ENCODE peak calls at places on chromosomes 3 and 15, in four cellular contexts. E, B, A and Y are unnamed samples.

GRCh38 chr3:71503525-71504249 is 79.8 kb downstream of the FOXP1 start:
- DNase-seq in E (peak; percentile 77), B (peak; percentile 83), A (no peak), Y (no peak)

GRCh38 chr3:125367403-125368230 is 7.5 kb downstream of the ZNF148 start:
- DNase-seq in E (no peak), B (peak; percentile 45), A (no peak), Y (no peak)

GRCh38 chr3:33062814-33063346 is 34.1 kb downstream of the GLB1 start:
- DNase-seq in E (no peak), B (no peak), A (no peak), Y (no peak)

GRCh38 chr15:42203891-42204290 is 4.2 kb downstream of the VPS39 start:
- DNase-seq in E (peak; percentile 81), B (no peak), A (no peak), Y (no peak)

GRCh38 chr3:79019137-79019923 is 748.5 kb downstream of the ROBO1 start:
- DNase-seq in E (peak; percentile 88), B (peak; percentile 93), A (peak; percentile 90), Y (peak; percentile 57)

GRCh38 chr3:57889807-57890206 is 118.4 kb upstream of the FLNB start:
- DNase-seq in E (no peak), B (peak; percentile 18), A (no peak), Y (no peak)

GRCh38 chr15:63030101-63030528 is 12.4 kb upstream of the TPM1 start:
- DNase-seq in E (no peak), B (peak; percentile 63), A (no peak), Y (no peak)

GRCh38 chr15:27459836-27460235 is 488.9 kb downstream of the GABRG3 start:
- DNase-seq in E (no peak), B (no peak), A (no peak), Y (no peak)

GRCh38 chr3:60536420-60536819 is 714.8 kb downstream of the FHIT start:
- DNase-seq in E (no peak), B (no peak), A (no peak), Y (no peak)

GRCh38 chr15:78914027-78914764 is 30.6 kb downstream of the CTSH start:
- DNase-seq in E (no peak), B (no peak), A (peak; percentile 21), Y (no peak)

GRCh38 chr3:158640646-158641045 is 3.7 kb upstream of the GFM1 start:
- DNase-seq in E (no peak), B (no peak), A (no peak), Y (no peak)

GRCh38 chr15:90905306-90906180 is 2.4 kb downstream of the MAN2A2 start:
- DNase-seq in E (no peak), B (no peak), A (no peak), Y (no peak)

GRCh38 chr3:57292895-57293526 is 526 bp upstream of the ASB14 start:
- DNase-seq in E (no peak), B (no peak), A (no peak), Y (no peak)

GRCh38 chr3:147049901-147050300 is 356.4 kb downstream of the ZIC4 start:
- DNase-seq in E (no peak), B (no peak), A (no peak), Y (no peak)

GRCh38 chr3:33047842-33048834 is 48.8 kb downstream of the GLB1 start:
- DNase-seq in E (no peak), B (no peak), A (no peak), Y (peak; percentile 84)

GRCh38 chr15:78997981-78998499 is 53.2 kb upstream of the CTSH start:
- DNase-seq in E (no peak), B (no peak), A (no peak), Y (no peak)

GRCh38 chr3:31193871-31194270 is 299.4 kb upstream of the GADL1 start:
- DNase-seq in E (no peak), B (peak; percentile 16), A (no peak), Y (no peak)

GRCh38 chr3:46656778-46657556 is 36.5 kb downstream of the ALS2CL start:
- DNase-seq in E (peak; percentile 55), B (no peak), A (no peak), Y (no peak)

GRCh38 chr3:11903447-11903846 is 56.8 kb upstream of the TAMM41 start:
- DNase-seq in E (no peak), B (no peak), A (no peak), Y (no peak)

GRCh38 chr15:82146990-82147461 is 101.2 kb upstream of the MEX3B start:
- DNase-seq in E (peak; percentile 74), B (peak; percentile 90), A (no peak), Y (no peak)

GRCh38 chr3:151976211-151977050 is 103.0 kb downstream of the SUCNR1 start:
- DNase-seq in E (peak; percentile 98), B (peak; percentile 96), A (no peak), Y (no peak)

DNA sequence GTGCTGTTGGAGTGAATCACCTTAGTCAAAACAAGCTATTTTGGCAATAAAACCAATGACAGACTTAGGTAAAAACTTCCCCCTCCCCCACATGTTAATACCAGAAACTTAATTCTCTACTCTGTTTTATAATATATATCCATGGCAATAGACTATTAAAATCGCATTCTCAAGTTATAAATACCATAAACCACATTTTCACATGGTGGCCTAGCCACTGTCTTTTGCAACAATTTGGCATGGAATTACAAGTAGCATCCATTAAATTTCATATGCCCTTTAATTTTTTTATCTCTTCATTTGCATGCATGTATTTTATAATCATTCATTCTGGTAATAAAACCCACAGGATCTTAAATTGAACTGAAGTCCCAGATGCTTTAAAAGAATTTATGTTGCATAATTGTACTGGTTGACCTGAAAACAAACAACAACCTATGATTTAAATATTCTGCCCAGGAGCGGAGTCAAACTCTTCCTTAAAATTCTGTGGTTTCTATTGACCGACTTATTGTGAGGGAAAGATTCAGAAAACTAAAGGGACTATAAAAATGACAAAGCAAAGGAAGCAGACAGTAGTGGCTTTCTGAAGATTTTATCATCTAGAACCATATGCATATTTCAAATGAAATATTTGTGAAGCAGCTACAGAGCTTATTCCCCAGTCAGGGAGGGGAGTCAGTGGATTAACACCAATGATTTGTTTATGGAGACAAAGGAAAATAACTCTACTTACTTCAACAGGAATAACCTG is 229.0 kb upstream of the TBL1XR1 start:
- DNase-seq in E (peak; percentile 19), B (no peak), A (no peak), Y (no peak)
- H3K4me3 ChIP-seq in E (no peak overlapping the region), B (no peak overlapping the region), A (no peak overlapping the region), Y (no peak overlapping the region)

DNA sequence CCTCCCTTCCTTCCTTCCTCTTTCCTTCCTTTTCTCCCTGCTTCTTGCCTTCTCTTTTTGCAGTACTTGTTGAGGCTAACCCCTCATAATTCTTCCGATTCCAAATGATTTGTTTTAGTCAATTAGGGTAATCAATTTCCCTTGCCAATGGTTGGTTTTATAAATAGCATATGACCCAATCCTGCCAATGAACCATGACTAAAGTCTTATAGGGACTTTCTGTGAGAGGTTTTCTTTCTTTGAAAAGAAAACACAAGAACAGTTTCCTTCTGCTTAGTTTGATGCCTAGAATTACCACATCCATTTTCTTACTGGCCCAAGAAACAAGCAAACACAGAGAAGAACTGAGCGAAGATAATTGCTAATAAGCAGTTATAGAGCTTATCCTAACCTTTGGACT is 292.4 kb upstream of the SATB1 start:
- DNase-seq in E (no peak), B (no peak), A (no peak), Y (no peak)
- H3K27ac ChIP-seq in E (no peak overlapping the region), B (no peak overlapping the region), A (no peak overlapping the region), Y (no peak overlapping the region)

GRCh38 chr15:40368701-40369473 is 10.9 kb downstream of the DISP2 start:
- DNase-seq in E (no peak), B (no peak), A (no peak), Y (no peak)

GRCh38 chr15:40365624-40366023 is 7.6 kb downstream of the DISP2 start:
- DNase-seq in E (no peak), B (no peak), A (no peak), Y (no peak)

GRCh38 chr15:40367673-40368611 is 9.9 kb downstream of the DISP2 start:
- DNase-seq in E (peak; percentile 88), B (peak; percentile 87), A (peak; percentile 96), Y (peak; percentile 87)

GRCh38 chr15:40366204-40367037 is 8.4 kb downstream of the DISP2 start:
- DNase-seq in E (no peak), B (no peak), A (no peak), Y (no peak)

DNA sequence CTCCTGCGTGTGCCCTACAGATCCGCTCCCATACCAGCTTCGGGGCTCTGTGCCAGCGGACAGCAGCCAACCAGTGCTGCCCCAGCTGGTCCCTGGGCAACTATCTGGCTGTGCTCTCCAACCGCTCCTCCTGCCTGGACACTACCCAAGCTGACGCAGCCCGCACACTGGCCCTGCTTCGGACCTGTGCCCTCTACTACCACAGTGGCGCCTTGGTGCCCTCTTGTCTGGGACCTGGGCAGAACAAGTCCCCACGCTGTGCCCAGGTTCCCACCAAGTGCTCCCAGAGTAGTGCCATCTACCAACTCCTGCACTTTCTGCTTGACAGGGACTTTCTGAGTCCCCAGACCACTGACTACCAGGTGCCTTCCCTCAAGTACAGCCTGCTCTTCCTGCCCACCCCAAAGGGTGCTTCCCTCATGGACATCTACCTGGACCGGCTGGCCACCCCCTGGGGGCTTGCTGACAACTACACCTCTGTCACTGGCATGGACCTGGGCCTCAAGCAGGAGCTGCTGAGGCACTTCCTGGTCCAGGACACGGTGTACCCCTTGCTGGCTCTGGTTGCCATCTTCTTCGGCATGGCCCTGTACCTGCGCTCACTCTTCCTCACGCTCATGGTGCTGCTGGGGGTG is 9.1 kb downstream of the DISP2 start:
- DNase-seq in E (no peak), B (no peak), A (no peak), Y (no peak)
- H3K4me3 ChIP-seq in E (peak overlapping the region; percentile 37), B (no peak overlapping the region), A (no peak overlapping the region), Y (peak overlapping the region; percentile 66)

GRCh38 chr3:123723527-123724168 is 138.8 kb upstream of the HACD2 start:
- DNase-seq in E (peak; percentile 96), B (peak; percentile 80), A (peak; percentile 88), Y (peak; percentile 28)

GRCh38 chr3:123719785-123720531 is 135.1 kb upstream of the HACD2 start:
- DNase-seq in E (no peak), B (no peak), A (no peak), Y (no peak)

GRCh38 chr3:123722021-123722420 is 137.2 kb upstream of the HACD2 start:
- DNase-seq in E (no peak), B (no peak), A (no peak), Y (no peak)

GRCh38 chr3:123724306-123724705 is 139.5 kb upstream of the HACD2 start:
- DNase-seq in E (peak; percentile 35), B (peak; percentile 52), A (peak; percentile 34), Y (no peak)

GRCh38 chr3:123720638-123721037 is 135.8 kb upstream of the HACD2 start:
- DNase-seq in E (no peak), B (no peak), A (no peak), Y (no peak)
- H3K27ac ChIP-seq in E (no peak overlapping the region), B (peak overlapping the region; percentile 13), A (no peak overlapping the region), Y (no peak overlapping the region)

GRCh38 chr15:94792166-94792565 is 560.8 kb downstream of the MCTP2 start:
- DNase-seq in E (peak; percentile 41), B (peak; percentile 79), A (no peak), Y (no peak)

GRCh38 chr15:94791008-94791407 is 559.6 kb downstream of the MCTP2 start:
- DNase-seq in E (no peak), B (no peak), A (no peak), Y (no peak)

GRCh38 chr15:94791516-94791915 is 560.2 kb downstream of the MCTP2 start:
- DNase-seq in E (no peak), B (no peak), A (no peak), Y (no peak)

DNA sequence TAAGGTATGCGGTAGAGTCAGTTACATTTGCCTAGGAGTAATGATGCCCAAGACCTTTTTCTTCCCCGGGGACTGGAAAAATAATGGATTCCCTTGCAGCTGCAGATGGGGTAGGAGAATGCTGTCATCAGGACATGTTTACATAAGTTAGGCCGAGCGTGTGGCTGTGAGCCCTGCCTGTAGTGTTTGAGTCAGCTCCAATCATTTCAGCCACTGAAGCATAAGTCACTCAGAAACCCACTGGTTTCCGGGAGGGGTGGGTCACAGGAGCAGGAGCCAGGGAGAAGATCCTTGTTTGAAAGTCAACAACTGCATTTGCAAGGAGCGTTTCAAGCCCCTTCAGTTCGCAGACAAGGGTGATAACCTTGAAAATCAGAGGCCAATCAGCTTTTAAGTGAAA is 562.3 kb downstream of the MCTP2 start:
- DNase-seq in E (peak; percentile 40), B (peak; percentile 69), A (peak; percentile 37), Y (no peak)
- H3K4me3 ChIP-seq in E (no peak overlapping the region), B (no peak overlapping the region), A (no peak overlapping the region), Y (no peak overlapping the region)